ENCODE peak calls at places on chromosomes 11 and 22, in six cellular contexts. R is IMR-90, Q is A549, P is HepG2, D is K562, O is HEK293T. X is an unnamed sample.

GRCh38 chr22:49107961-49108530 is 719.6 kb downstream of the BRD1 start:
- DNase-seq in Q (no peak), R (no peak), P (no peak), O (no peak), D (no peak), X (no peak)

GRCh38 chr11:67322049-67322448 is 18.7 kb downstream of the SSH3 start:
- DNase-seq in D (no peak), R (no peak), P (no peak), Q (no peak), O (no peak), X (no peak)

GRCh38 chr11:122665882-122666281 is 10.4 kb downstream of the UBASH3B start:
- DNase-seq in R (peak; percentile 33), O (no peak), D (no peak), Q (no peak), P (no peak), X (no peak)

GRCh38 chr11:117409511-117409910 is 81.9 kb downstream of the CEP164 start:
- DNase-seq in D (no peak), R (no peak), Q (no peak), P (no peak), O (no peak), X (no peak)

GRCh38 chr11:44424841-44425240 is 114.9 kb upstream of the ALX4 start:
- DNase-seq in R (no peak), O (no peak), P (no peak), D (no peak), Q (no peak), X (no peak)

GRCh38 chr22:41976961-41977566 is 7.8 kb downstream of the SEPTIN3 start:
- DNase-seq in D (no peak), Q (no peak), P (no peak), O (peak; percentile 17), R (no peak), X (no peak)

GRCh38 chr11:3615998-3616397 is 25.8 kb downstream of the ART5 start:
- DNase-seq in R (no peak), D (no peak), P (no peak), Q (no peak), O (no peak), X (no peak)

GRCh38 chr22:43832393-43833265 is 20.5 kb upstream of the EFCAB6 start:
- DNase-seq in R (no peak), P (no peak), Q (no peak), D (no peak), O (no peak), X (no peak)

GRCh38 chr11:60905551-60906113 is 753 bp downstream of the PRPF19 start:
- DNase-seq in P (peak; percentile 36), Q (no peak), R (peak; percentile 78), D (no peak), O (no peak), X (no peak)

GRCh38 chr11:117562111-117562510 is 234.5 kb downstream of the CEP164 start:
- DNase-seq in D (no peak), Q (no peak), O (no peak), P (no peak), R (no peak), X (no peak)

GRCh38 chr22:17284917-17285316 is 65.7 kb upstream of the ADA2 start:
- DNase-seq in P (no peak), Q (no peak), O (no peak), R (no peak), D (no peak), X (no peak)

GRCh38 chr11:44759743-44760476 is 33.1 kb downstream of the TSPAN18 start:
- DNase-seq in D (no peak), R (no peak), P (no peak), O (no peak), Q (no peak), X (no peak)

GRCh38 chr11:74055938-74056337 is 47.1 kb upstream of the UCP3 start:
- DNase-seq in O (no peak), Q (no peak), P (peak; percentile 40), D (no peak), R (peak; percentile 88), X (no peak)

GRCh38 chr22:48199667-48200066 is 1437.2 kb downstream of the TBC1D22A start:
- DNase-seq in R (no peak), Q (no peak), O (no peak), P (no peak), D (no peak), X (no peak)

GRCh38 chr11:44600739-44601416 is 35.4 kb downstream of the CD82 start:
- DNase-seq in P (no peak), O (no peak), Q (no peak), D (no peak), R (peak; percentile 20), X (no peak)

GRCh38 chr11:122646549-122647340 is 8.8 kb upstream of the UBASH3B start:
- DNase-seq in Q (no peak), O (no peak), D (no peak), P (no peak), R (peak; percentile 85), X (no peak)

GRCh38 chr11:113006916-113007445 is 45.8 kb downstream of the NCAM1 start:
- DNase-seq in P (no peak), D (no peak), O (no peak), R (no peak), Q (no peak), X (no peak)

GRCh38 chr11:105673089-105673488 is 63.2 kb downstream of the GRIA4 start:
- DNase-seq in D (peak; percentile 7), O (peak; percentile 10), R (peak; percentile 72), P (peak; percentile 12), Q (peak; percentile 8), X (no peak)

GRCh38 chr11:1150769-1151365 is 6.9 kb upstream of the MUC5AC start:
- DNase-seq in O (no peak), Q (peak; percentile 93), P (no peak), D (no peak), R (peak; percentile 67), X (no peak)

GRCh38 chr11:110878513-110878912 is 166.3 kb upstream of the ARHGAP20 start:
- DNase-seq in P (no peak), D (no peak), Q (no peak), O (no peak), R (peak; percentile 65), X (no peak)

GRCh38 chr11:20397281-20397680 is 9.8 kb downstream of the PRMT3 start:
- DNase-seq in Q (peak; percentile 69), O (peak; percentile 35), P (peak; percentile 35), R (peak; percentile 57), D (peak; percentile 16), X (no peak)

GRCh38 chr11:74731301-74732094 is at the start of gene CHRDL2:
- DNase-seq in R (peak; percentile 34), D (no peak), O (no peak), Q (peak; percentile 30), P (no peak), X (no peak)

GRCh38 chr11:121591405-121592033 is 138.8 kb upstream of the SORL1-AS1 start:
- DNase-seq in R (peak; percentile 80), D (peak; percentile 70), P (peak; percentile 59), Q (peak; percentile 63), O (peak; percentile 78), X (peak; percentile 82)

GRCh38 chr11:134079317-134079716 is 10.4 kb downstream of the JAM3 start:
- DNase-seq in Q (no peak), D (no peak), O (no peak), R (no peak), P (no peak), X (no peak)

GRCh38 chr22:30827646-30828045 is 133.0 kb downstream of the OSBP2 start:
- DNase-seq in Q (no peak), O (no peak), P (no peak), R (no peak), D (no peak), X (no peak)
- TF ChIP-seq BHLHE40 in Q (no peak), O (no peak), P (no peak), R (no peak), D (no peak), X (no peak)

DNA sequence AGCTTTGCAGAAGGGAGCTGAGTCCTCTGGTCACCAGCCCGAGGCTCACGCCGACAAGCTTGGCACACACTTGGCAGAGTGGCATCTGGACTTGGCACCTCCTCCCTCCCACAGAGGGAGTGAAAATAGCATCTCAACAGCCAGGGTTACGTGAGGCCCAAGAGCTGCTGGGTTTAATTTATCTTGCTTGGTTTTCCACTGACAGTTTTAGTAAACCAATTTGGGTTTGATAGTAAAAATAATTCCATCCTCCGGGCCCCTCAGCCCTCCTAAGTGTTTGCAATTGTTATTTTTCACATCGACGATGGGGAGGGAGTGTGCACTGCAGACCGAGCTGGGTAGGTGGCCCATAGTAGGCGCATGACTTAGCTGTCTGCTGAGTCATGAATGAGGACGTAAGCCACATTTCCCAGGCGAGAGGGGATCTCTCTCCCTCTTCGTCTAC is 107.6 kb upstream of the ASPHD2 start:
- DNase-seq in O (no peak), P (no peak), R (peak; percentile 45), D (peak; percentile 15), Q (peak; percentile 9), X (no peak)
- TF ChIP-seq BHLHE40 in O (no peak), P (no peak), R (no peak), D (no peak), Q (no peak), X (no peak)

GRCh38 chr11:119470316-119471266 is 47.6 kb upstream of the THY1 start:
- DNase-seq in D (no peak), O (no peak), Q (no peak), R (peak; percentile 96), P (no peak), X (no peak)
- TF ChIP-seq BHLHE40 in D (no peak), O (no peak), Q (no peak), R (no peak), P (no peak), X (no peak)

DNA sequence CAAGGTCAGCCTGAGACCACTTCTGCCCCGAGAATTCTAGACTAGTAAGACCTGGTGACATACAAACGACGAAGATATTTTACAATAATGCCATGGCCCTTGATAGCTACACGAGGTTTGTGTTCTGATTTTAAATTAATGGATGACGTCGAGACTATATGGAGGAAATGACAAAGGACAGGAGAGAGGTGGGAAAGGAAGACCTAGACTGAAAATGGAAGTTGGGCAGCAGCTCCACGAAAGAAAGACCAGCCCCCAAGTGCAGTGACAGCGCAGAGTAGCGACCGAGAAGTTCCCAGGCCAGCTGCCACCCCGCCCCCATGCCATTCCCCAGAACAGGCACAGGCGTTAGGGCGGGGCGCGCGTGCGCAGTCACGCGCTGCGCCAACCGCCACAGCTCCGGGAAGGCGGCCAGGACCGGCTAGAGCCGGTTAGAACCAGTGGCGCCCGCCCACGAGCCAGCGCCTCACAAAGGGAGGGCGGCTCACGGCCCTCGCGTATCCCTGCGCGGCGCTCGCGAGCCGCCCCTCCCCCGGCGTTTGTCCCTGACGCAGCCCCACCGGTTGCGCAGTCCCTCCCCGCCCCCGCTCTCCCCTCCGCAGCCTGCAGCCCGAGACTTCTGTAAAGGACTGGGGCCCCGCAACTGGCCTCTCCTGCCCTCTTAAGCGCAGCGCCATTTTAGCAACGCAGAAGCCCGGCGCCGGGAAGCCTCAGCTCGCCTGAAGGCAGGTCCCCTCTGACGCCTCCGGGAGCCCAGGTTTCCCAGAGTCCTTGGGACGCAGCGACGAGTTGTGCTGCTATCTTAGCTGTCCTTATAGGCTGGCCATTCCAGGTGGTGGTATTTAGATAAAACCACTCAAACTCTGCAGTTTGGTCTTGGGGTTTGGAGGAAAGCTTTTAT is 1.5 kb upstream of the MALAT1 start:
- DNase-seq in O (peak; percentile 85), Q (peak; percentile 99), R (peak; percentile 97), P (peak; percentile 95), D (peak; percentile 89), X (peak; percentile 95)
- TF ChIP-seq BHLHE40 in O (no peak), Q (peak; percentile 61), R (peak; percentile 88), P (peak; percentile 81), D (peak; percentile 98), X (peak; percentile 96)

DNA sequence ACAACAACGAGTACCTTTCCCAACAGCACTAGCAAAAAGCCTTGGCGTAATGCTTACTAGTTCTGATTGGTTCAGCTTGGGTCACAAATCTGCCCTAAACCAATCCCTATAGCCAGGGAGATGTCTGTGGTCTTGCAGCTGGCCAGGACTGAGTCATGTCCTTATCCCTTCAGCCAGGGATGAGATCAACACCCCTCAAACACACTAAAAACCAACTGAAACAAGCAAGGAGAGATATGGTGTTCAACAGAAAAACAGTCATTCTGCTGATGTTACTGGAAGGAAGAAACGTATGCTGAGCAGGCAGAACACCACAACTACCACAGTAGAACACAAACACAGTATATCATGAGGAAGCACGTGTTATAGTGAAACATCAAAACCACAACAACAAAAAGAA is 375.6 kb downstream of the LARGE1 start:
- DNase-seq in O (no peak), P (no peak), D (no peak), Q (no peak), R (peak; percentile 72), X (no peak)
- TF ChIP-seq BHLHE40 in O (no peak), P (no peak), D (no peak), Q (no peak), R (no peak), X (peak; percentile 20)